ENCODE peak calls at places on chromosomes 5 and 9, in four cellular contexts. J is tibial nerve, V is left ventricle myocardium inferior, H is AG10803. L is an unnamed sample.

GRCh38 chr5:178069909-178070308 is 43.4 kb upstream of the N4BP3 start:
- DNase-seq in J (no peak), V (no peak), H (no peak), L (no peak)

GRCh38 chr5:16135506-16135905 is 44.1 kb downstream of the MARCHF11 start:
- DNase-seq in J (no peak), V (no peak), H (no peak), L (no peak)

GRCh38 chr5:145975001-145975360 is 38.6 kb downstream of the SH3RF2 start:
- DNase-seq in J (no peak), V (peak; percentile 19), H (no peak), L (peak; percentile 83)

GRCh38 chr5:68071731-68072130 is 143.8 kb upstream of the PIK3R1 start:
- DNase-seq in J (no peak), V (no peak), H (peak; percentile 76), L (no peak)

GRCh38 chr5:7385681-7386080 is 10.3 kb upstream of the ADCY2 start:
- DNase-seq in J (no peak), V (no peak), H (no peak), L (no peak)

GRCh38 chr9:120820095-120820494 is 22.6 kb downstream of the PSMD5 start:
- DNase-seq in J (no peak), V (no peak), H (no peak), L (no peak)

GRCh38 chr5:142159354-142159753 is 50.8 kb downstream of the NDFIP1 start:
- DNase-seq in J (no peak), V (no peak), H (no peak), L (no peak)

GRCh38 chr9:22037954-22038690 is 29.0 kb upstream of the CDKN2B start:
- DNase-seq in J (no peak), V (no peak), H (peak; percentile 51), L (no peak)

GRCh38 chr9:20016611-20017010 is 227.8 kb upstream of the SLC24A2 start:
- DNase-seq in J (no peak), V (no peak), H (no peak), L (no peak)

GRCh38 chr5:80034962-80035821 is at the start of gene THBS4:
- DNase-seq in J (no peak), V (peak; percentile 19), H (no peak), L (peak; percentile 58)

GRCh38 chr5:80035839-80036238 is 691 bp downstream of the THBS4 start:
- DNase-seq in J (no peak), V (no peak), H (no peak), L (no peak)

GRCh38 chr5:80036621-80037020 is 1.5 kb downstream of the THBS4 start:
- DNase-seq in J (no peak), V (no peak), H (no peak), L (no peak)

GRCh38 chr5:80033513-80033912 is 1.6 kb upstream of the THBS4 start:
- DNase-seq in J (no peak), V (no peak), H (no peak), L (no peak)

DNA sequence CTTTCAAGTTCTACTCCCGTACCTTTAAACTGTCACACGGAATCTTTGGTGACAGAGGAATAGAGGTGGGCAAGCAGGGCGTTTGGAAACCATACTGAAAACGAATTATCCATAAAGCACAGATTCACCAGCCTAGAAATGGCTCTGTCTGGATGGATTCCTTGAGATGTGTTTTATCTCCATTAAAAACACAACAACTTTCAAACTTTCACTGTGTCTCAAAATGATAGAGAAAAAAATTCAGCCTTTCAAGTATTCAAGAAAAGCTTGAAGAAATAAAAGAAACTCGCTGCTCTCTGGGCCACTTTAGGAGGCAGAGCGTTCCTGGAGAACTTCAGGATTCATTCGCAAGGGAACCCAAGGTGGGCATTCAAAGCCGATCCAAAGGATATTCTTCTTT is 589 bp upstream of the THBS4 start:
- DNase-seq in J (no peak), V (no peak), H (no peak), L (no peak)
- H3K4me3 ChIP-seq in J (peak overlapping the region; percentile 57), V (peak overlapping the region; percentile 65), H (no peak overlapping the region), L (peak overlapping the region; percentile 59)

DNA sequence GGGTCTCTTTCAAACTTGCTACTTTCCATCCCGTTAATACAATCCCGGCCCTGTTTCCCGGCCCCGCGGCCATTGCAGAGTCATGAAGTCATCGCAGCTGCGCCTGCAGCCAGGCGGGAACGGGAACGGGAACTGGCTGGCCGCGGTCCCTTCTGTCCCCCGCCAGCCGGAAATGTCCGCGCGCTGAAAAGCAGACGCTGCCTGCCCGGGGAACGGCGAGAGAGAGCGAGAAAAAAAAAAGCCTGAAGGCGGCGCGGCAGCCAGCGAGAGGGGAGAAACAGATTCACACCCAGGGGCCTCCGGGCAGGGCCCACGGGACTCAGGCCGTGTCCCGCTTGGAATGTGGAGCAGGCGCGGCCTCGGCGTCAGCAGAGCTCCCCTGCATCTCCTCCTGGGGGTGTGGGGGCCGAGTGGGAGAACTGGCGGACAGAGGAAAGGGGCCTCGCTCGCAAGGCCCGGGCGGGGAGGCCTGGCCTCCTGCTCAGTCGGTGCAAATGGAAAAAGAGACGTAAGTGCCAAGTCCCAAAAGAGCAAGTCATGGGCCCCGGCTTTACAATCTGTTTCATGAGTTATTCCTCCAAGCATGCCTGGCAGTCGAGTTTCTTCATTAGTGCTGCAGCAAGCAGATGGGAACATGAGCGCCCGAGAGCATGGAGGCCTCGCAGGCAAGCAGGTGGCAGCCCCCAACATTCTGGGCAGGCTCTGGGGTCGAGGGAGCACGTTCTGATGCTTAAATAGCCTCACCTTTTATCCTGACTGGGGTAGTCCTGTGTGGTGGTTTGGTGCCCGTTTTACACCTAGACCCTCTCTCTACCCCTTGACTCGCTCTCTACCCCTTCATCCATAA is 201.3 kb upstream of the GAS1 start:
- DNase-seq in J (peak; percentile 65), V (peak; percentile 89), H (peak; percentile 81), L (peak; percentile 92)
- H3K4me3 ChIP-seq in J (peak overlapping the region; percentile 58), V (peak overlapping the region; percentile 56), H (peak overlapping the region; percentile 40), L (peak overlapping the region; percentile 66)

DNA sequence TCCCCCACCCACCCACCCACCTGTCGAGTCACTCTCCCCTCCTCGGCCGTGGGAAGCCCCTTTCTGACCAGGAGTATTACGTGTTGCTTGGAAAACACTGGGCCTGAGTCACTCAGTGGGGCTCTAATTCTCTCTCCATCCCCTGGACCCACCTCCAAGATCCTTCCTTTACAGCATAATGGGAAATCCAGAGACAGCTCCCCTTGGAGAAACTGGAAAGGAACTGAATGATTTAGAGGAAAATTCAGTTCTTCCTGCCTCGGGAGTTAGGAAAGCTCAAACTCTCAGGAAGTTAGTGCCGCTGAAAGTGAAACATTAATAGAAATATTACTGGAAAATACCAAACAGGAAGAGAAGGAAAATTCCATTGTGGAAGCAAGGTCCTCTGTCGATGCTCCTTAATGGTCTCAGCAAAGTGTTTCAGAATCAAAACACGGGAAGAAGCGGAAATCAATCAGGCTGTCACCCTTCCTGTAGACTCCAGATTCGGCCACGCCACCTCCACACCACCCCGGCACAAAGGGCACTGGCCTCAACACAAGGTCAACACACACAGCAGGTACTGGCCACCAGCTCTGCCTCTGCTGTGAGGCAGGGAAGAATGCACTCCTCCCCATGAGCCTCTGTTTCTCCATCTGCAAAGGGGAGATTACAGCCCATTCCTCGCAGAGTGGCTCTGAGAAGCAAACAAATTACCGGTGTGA is 9.6 kb downstream of the SHB start:
- DNase-seq in J (no peak), V (peak; percentile 28), H (no peak), L (no peak)
- H3K4me3 ChIP-seq in J (no peak overlapping the region), V (peak overlapping the region; percentile 15), H (no peak overlapping the region), L (no peak overlapping the region)

GRCh38 chr5:180831139-180832080 is 28.8 kb upstream of the MGAT1 start:
- DNase-seq in J (peak; percentile 72), V (peak; percentile 90), H (peak; percentile 61), L (peak; percentile 92)
- H3K4me3 ChIP-seq in J (peak overlapping the region; percentile 71), V (peak overlapping the region; percentile 96), H (peak overlapping the region; percentile 96), L (peak overlapping the region; percentile 81)

GRCh38 chr9:111900081-111900805 is 3.6 kb downstream of the UGCG start:
- DNase-seq in J (no peak), V (no peak), H (peak; percentile 39), L (no peak)
- H3K4me3 ChIP-seq in J (no peak overlapping the region), V (peak overlapping the region; percentile 91), H (peak overlapping the region; percentile 96), L (peak overlapping the region; percentile 95)

DNA sequence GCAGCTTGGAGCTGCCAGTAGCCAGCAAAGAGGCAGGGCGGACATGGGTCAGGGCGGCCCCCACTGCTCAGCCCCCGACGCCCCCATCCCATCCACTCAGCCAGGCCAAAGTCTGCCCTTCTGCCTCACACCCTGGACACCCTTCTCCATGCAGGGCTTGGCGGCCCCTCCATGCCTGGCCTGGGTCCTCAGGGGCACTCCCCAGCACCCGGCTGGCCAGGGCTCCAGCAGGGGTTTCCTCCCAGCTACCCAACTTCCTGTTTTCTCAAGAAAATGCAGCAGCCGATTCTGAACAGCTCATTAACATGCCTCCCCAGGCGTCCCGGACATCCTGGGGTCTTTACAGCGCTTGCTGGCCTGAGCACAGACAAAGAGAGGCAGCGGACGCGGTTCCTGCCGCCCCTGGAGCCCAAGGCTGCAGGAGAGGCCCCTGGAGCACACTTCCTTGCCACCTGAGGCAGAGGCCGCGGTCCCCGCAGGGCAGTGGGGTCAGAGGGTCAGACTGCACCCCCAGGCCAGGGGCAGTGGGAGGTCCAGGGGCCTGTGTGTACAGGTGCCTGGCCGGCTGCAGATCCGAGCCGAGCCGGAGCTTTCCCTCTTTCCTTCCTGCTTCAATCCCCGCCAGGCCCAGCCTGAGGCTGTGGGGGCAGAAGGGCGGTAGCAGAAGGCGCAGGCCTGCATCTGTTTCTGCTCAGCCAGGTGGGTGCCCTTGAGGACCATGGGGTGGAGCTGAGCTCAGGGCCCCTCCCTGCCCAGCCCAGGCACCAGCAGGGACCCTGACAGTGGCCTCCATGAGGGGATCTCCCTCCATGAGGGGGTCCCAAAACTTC is 18.7 kb upstream of the NRARP start:
- DNase-seq in J (no peak), V (peak; percentile 19), H (no peak), L (peak; percentile 57)
- H3K4me3 ChIP-seq in J (no peak overlapping the region), V (peak overlapping the region; percentile 19), H (no peak overlapping the region), L (no peak overlapping the region)

GRCh38 chr5:139711852-139712171 is 63.7 kb downstream of the CXXC5 start:
- DNase-seq in J (no peak), V (no peak), H (no peak), L (peak; percentile 61)
- H3K4me3 ChIP-seq in J (peak overlapping the region; percentile 61), V (peak overlapping the region; percentile 73), H (peak overlapping the region; percentile 58), L (peak overlapping the region; percentile 68)